ENCODE peak calls at places on chromosomes 11 and 22, in five cellular contexts. M is IMR-90, K is mesendoderm, D is H9, E is H1. Z is an unnamed sample.

GRCh38 chr11:88535916-88536547 is 198.5 kb upstream of the CTSC start:
- DNase-seq in D (no peak), M (peak), E (no peak), K (peak), Z (no peak)

GRCh38 chr11:3104961-3105790 is 48.0 kb upstream of the CARS1 start:
- DNase-seq in M (no peak), E (no peak), D (peak), K (no peak), Z (no peak)

GRCh38 chr11:130648601-130649000 is 200.2 kb downstream of the ADAMTS15 start:
- DNase-seq in M (no peak), D (no peak), K (no peak), E (peak), Z (no peak)

GRCh38 chr11:82533628-82534353 is 199.9 kb downstream of the FAM181B start:
- DNase-seq in D (no peak), M (no peak), K (peak), E (no peak), Z (no peak)

GRCh38 chr22:42366815-42367581 is 65.2 kb downstream of the NFAM1 start:
- DNase-seq in K (no peak), E (no peak), M (no peak), D (no peak), Z (no peak)

GRCh38 chr11:118194835-118195627 is 18.6 kb upstream of the SCN2B start:
- DNase-seq in D (no peak), M (peak), E (no peak), K (peak), Z (no peak)

GRCh38 chr22:21726650-21727049 is 8.9 kb downstream of the YPEL1 start:
- DNase-seq in M (no peak), D (peak), K (peak), E (peak), Z (no peak)

GRCh38 chr11:33377852-33378385 is 120.7 kb downstream of the HIPK3 start:
- DNase-seq in E (no peak), M (peak), D (no peak), K (no peak), Z (no peak)

GRCh38 chr11:13669544-13670488 is 1.3 kb downstream of the FAR1 start:
- DNase-seq in K (no peak), D (no peak), E (no peak), M (no peak), Z (no peak)

GRCh38 chr11:128208329-128209220 is 378.8 kb downstream of the ETS1 start:
- DNase-seq in D (no peak), M (peak), E (no peak), K (no peak), Z (no peak)

GRCh38 chr22:20062766-20063083 is 17.3 kb upstream of the DGCR8 start:
- DNase-seq in E (no peak), M (peak), K (no peak), D (no peak), Z (no peak)

GRCh38 chr11:96049426-96049825 is 125.5 kb upstream of the MTMR2 start:
- DNase-seq in M (peak), D (no peak), E (no peak), K (no peak), Z (no peak)

GRCh38 chr11:120956710-120957500 is 67.0 kb upstream of the TBCEL start:
- DNase-seq in E (peak), M (no peak), D (peak), K (peak), Z (no peak)

GRCh38 chr11:132496341-132496740 is 1036.0 kb downstream of the OPCML start:
- DNase-seq in K (no peak), D (no peak), E (no peak), M (no peak), Z (no peak)

GRCh38 chr11:82899191-82899820 is 924 bp downstream of the PRCP start:
- DNase-seq in K (peak), E (no peak), D (no peak), M (no peak), Z (no peak)

GRCh38 chr11:124895471-124895971 is 2.1 kb downstream of the ROBO4 start:
- DNase-seq in M (no peak), E (peak), D (peak), K (no peak), Z (no peak)

GRCh38 chr22:26852176-26852575 is 194.8 kb downstream of the MIAT start:
- DNase-seq in K (peak), D (peak), M (no peak), E (peak), Z (peak)

GRCh38 chr22:30204015-30204741 is 42.4 kb downstream of the LIF start:
- DNase-seq in K (no peak), M (no peak), E (no peak), D (no peak), Z (no peak)

GRCh38 chr11:13277719-13278619 is at the start of gene BMAL1:
- DNase-seq in M (no peak), K (peak), E (peak), D (peak), Z (no peak)

GRCh38 chr22:38104084-38104483 is 6.4 kb downstream of the BAIAP2L2 start:
- DNase-seq in M (peak), K (peak), D (no peak), E (peak), Z (no peak)

GRCh38 chr11:71342116-71342515 is 89.7 kb upstream of the SHANK2 start:
- DNase-seq in D (no peak), M (peak), K (no peak), E (no peak), Z (no peak)

GRCh38 chr11:121180183-121180582 is 79.1 kb downstream of the TECTA start:
- DNase-seq in E (no peak), M (no peak), D (no peak), K (no peak), Z (no peak)

GRCh38 chr11:106131998-106132397 is 54.5 kb downstream of the AASDHPPT start:
- DNase-seq in E (no peak), M (no peak), K (peak), D (peak), Z (no peak)

GRCh38 chr22:30444632-30445437 is 19.3 kb downstream of the MTFP1 start:
- DNase-seq in K (peak), D (peak), E (peak), M (peak), Z (peak)

GRCh38 chr11:82556210-82556609 is 177.5 kb downstream of the FAM181B start:
- DNase-seq in E (no peak), K (no peak), M (no peak), D (no peak), Z (no peak)

GRCh38 chr11:29208117-29208516 is 808.7 kb downstream of the KCNA4 start:
- DNase-seq in K (no peak), M (peak), D (no peak), E (no peak), Z (no peak)

GRCh38 chr22:30392661-30393321 is 4.0 kb upstream of the SEC14L2 start:
- DNase-seq in E (no peak), M (no peak), D (no peak), K (peak), Z (no peak)

DNA sequence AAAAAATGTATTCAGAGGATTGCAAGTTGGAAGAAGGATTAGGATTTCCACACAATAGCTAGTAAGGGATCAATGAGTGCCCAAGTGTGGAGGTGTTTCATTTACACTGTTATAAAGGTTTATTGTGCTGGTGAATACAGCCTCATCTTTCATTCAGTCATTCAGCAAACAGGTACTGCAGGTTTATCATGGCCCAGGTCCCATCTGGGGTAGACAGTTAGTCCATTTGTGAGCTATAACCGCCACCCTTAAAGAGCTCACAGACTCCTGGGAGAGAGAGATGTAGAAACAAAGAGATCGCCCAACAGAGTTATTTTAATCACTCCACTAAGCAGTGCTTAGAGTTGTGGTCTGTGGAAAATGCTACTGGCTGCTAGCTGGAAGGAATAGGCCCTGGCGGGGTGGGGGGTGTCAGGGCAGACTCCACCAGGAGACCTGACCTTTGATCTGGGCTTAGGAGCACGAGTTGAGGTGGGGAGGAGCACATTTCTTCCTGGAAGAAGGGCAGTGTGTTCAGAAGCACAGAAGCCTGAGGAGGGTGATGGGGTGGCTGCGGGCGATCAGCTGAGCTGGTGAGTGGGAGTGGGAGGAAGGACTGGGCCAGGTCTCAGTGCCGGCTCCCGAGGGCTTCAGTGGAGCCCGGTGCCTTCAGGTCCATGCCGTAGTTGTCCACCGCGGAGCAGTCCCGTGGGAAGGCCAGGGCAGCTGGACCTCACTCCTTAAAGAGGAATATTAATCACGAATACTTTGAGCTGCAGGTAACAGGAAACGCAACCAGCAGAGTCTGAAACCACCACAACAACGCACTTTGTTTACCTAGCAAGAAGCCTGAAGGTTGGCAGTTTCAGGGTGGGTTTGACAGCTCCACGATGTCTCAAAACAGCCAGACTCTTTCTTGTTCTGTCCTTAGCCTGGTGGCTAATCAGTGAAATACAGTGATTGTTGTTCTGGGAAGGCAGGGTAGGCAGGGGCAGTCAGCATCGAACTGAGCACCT is 11.2 kb downstream of the TOM1 start:
- DNase-seq in K (no peak), D (no peak), M (no peak), E (no peak), Z (no peak)
- H3K18ac ChIP-seq in K (no peak), D (no peak), M (no peak), E (no peak), Z (peak)

GRCh38 chr11:8523396-8523795 is 70.6 kb downstream of the STK33 start:
- DNase-seq in K (no peak), E (no peak), D (no peak), M (no peak), Z (no peak)
- H3K4ac ChIP-seq in K (no peak), E (no peak), D (no peak), M (no peak), Z (no peak)

DNA sequence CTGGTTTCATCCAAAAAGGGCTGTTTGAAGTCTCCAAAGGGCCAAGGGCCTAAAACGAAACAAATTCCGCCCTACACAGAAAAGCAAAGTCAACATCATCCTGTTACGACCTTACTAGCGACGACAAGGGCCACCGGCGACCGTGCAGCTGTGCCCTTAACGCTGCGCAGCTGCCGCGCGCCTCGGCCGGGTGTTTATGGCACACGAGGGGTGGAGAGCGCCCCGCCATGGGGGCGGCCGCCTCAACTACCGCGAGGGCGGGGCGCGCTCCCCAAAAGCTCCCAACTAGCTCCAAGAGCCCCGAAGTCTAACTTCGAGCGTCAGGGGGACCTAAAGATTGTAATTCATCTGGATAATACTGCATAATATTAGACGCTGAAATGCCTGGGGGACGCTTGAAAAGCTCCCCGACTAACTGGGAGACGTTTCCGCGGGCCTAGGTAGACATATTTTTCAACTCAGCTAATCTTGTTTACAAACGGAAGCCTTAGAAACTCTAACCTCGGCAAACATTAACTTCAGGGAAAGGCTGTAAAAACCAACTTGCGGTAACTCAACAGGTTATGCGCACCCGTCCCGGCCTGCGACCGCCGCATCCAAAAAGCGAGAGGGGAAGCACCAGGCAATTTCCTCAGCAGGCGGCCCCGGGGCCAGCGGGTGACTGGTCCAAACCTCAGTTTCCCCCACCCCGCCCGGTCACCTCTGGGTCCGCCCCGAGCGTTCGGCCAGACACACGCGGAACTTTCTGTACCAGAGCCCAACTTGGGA is 688 bp downstream of the TMEM123 start:
- DNase-seq in E (peak), K (peak), M (peak), D (peak), Z (peak)
- H3K18ac ChIP-seq in E (peak), K (peak), M (peak), D (peak), Z (peak)

GRCh38 chr22:23222875-23223565 is 42.7 kb downstream of the BCR start:
- DNase-seq in E (no peak), M (no peak), D (no peak), K (no peak), Z (no peak)

GRCh38 chr22:23219787-23220484 is 39.6 kb downstream of the BCR start:
- DNase-seq in M (peak), E (no peak), D (no peak), K (peak), Z (no peak)

GRCh38 chr22:23220485-23221350 is 40.4 kb downstream of the BCR start:
- DNase-seq in M (peak), E (no peak), D (no peak), K (no peak), Z (no peak)

GRCh38 chr22:23222033-23222840 is 41.9 kb downstream of the BCR start:
- DNase-seq in M (no peak), K (no peak), D (no peak), E (no peak), Z (no peak)

GRCh38 chr22:23221351-23221804 is 41.1 kb downstream of the BCR start:
- DNase-seq in M (no peak), E (no peak), K (no peak), D (no peak), Z (no peak)
- H3K4ac ChIP-seq in M (peak), E (no peak), K (no peak), D (no peak), Z (no peak)

Z was measured in neuronal stem cell.